ENCODE peak calls at places on chromosomes 11 and 22, in nine cellular contexts. One of them, this sample, is unnamed.

GRCh38 chr22:43400449-43400848 is 11.4 kb upstream of the MPPED1 start:
- DNase-seq in foreskin fibroblast: no peak
- DNase-seq in cardiac muscle cell: no peak
- DNase-seq in nephron progenitor cell: no peak
- DNase-seq in CD4-positive, alpha-beta T cell: no peak
- DNase-seq in brain microvascular endothelial cell: no peak
- DNase-seq in GM10248: no peak
- DNase-seq in cardiac fibroblast: no peak
- DNase-seq in fibroblast of pulmonary artery: no peak
- DNase-seq in this sample: no peak

GRCh38 chr11:2122222-2122906 is 16.8 kb downstream of the IGF2 start:
- DNase-seq in foreskin fibroblast: peak
- DNase-seq in cardiac muscle cell: no peak
- DNase-seq in nephron progenitor cell: no peak
- DNase-seq in CD4-positive, alpha-beta T cell: no peak
- DNase-seq in brain microvascular endothelial cell: peak
- DNase-seq in GM10248: no peak
- DNase-seq in cardiac fibroblast: peak
- DNase-seq in fibroblast of pulmonary artery: peak
- DNase-seq in this sample: no peak

GRCh38 chr11:71342951-71343827 is 90.8 kb upstream of the SHANK2 start:
- DNase-seq in foreskin fibroblast: peak
- DNase-seq in cardiac muscle cell: peak
- DNase-seq in nephron progenitor cell: peak
- DNase-seq in CD4-positive, alpha-beta T cell: no peak
- DNase-seq in brain microvascular endothelial cell: peak
- DNase-seq in GM10248: peak
- DNase-seq in cardiac fibroblast: peak
- DNase-seq in fibroblast of pulmonary artery: peak
- DNase-seq in this sample: no peak

GRCh38 chr11:30586251-30587144 is at the start of gene MPPED2:
- DNase-seq in foreskin fibroblast: no peak
- DNase-seq in cardiac muscle cell: peak
- DNase-seq in nephron progenitor cell: peak
- DNase-seq in CD4-positive, alpha-beta T cell: no peak
- DNase-seq in brain microvascular endothelial cell: no peak
- DNase-seq in GM10248: peak
- DNase-seq in cardiac fibroblast: no peak
- DNase-seq in fibroblast of pulmonary artery: no peak
- DNase-seq in this sample: no peak

GRCh38 chr11:33410086-33410765 is 153.0 kb downstream of the HIPK3 start:
- DNase-seq in foreskin fibroblast: no peak
- DNase-seq in cardiac muscle cell: no peak
- DNase-seq in nephron progenitor cell: no peak
- DNase-seq in CD4-positive, alpha-beta T cell: no peak
- DNase-seq in brain microvascular endothelial cell: no peak
- DNase-seq in GM10248: no peak
- DNase-seq in cardiac fibroblast: no peak
- DNase-seq in fibroblast of pulmonary artery: no peak
- DNase-seq in this sample: no peak

GRCh38 chr11:75275581-75275980 is 35.0 kb downstream of the TPBGL start:
- DNase-seq in foreskin fibroblast: no peak
- DNase-seq in cardiac muscle cell: no peak
- DNase-seq in nephron progenitor cell: no peak
- DNase-seq in CD4-positive, alpha-beta T cell: peak
- DNase-seq in brain microvascular endothelial cell: no peak
- DNase-seq in GM10248: no peak
- DNase-seq in cardiac fibroblast: no peak
- DNase-seq in fibroblast of pulmonary artery: no peak
- DNase-seq in this sample: no peak

GRCh38 chr11:46333129-46333947 is 13.9 kb upstream of the DGKZ start:
- DNase-seq in foreskin fibroblast: peak
- DNase-seq in cardiac muscle cell: no peak
- DNase-seq in nephron progenitor cell: peak
- DNase-seq in CD4-positive, alpha-beta T cell: peak
- DNase-seq in brain microvascular endothelial cell: no peak
- DNase-seq in GM10248: no peak
- DNase-seq in cardiac fibroblast: no peak
- DNase-seq in fibroblast of pulmonary artery: no peak
- DNase-seq in this sample: no peak

GRCh38 chr22:35258144-35258988 is 1.1 kb downstream of the HMGXB4 start:
- DNase-seq in foreskin fibroblast: peak
- DNase-seq in cardiac muscle cell: peak
- DNase-seq in nephron progenitor cell: peak
- DNase-seq in CD4-positive, alpha-beta T cell: no peak
- DNase-seq in brain microvascular endothelial cell: no peak
- DNase-seq in GM10248: no peak
- DNase-seq in cardiac fibroblast: peak
- DNase-seq in fibroblast of pulmonary artery: peak
- DNase-seq in this sample: no peak

GRCh38 chr11:123628936-123629683 is 25.3 kb downstream of the SCN3B start:
- DNase-seq in foreskin fibroblast: peak
- DNase-seq in cardiac muscle cell: no peak
- DNase-seq in nephron progenitor cell: no peak
- DNase-seq in CD4-positive, alpha-beta T cell: no peak
- DNase-seq in brain microvascular endothelial cell: peak
- DNase-seq in GM10248: no peak
- DNase-seq in cardiac fibroblast: peak
- DNase-seq in fibroblast of pulmonary artery: peak
- DNase-seq in this sample: no peak

GRCh38 chr11:75520688-75521087 is 5.1 kb downstream of the GDPD5 start:
- DNase-seq in foreskin fibroblast: no peak
- DNase-seq in cardiac muscle cell: no peak
- DNase-seq in nephron progenitor cell: no peak
- DNase-seq in CD4-positive, alpha-beta T cell: no peak
- DNase-seq in brain microvascular endothelial cell: no peak
- DNase-seq in GM10248: no peak
- DNase-seq in cardiac fibroblast: no peak
- DNase-seq in fibroblast of pulmonary artery: no peak
- DNase-seq in this sample: no peak

GRCh38 chr22:30575011-30575671 is 676 bp upstream of the GAL3ST1 start:
- DNase-seq in foreskin fibroblast: peak
- DNase-seq in cardiac muscle cell: no peak
- DNase-seq in nephron progenitor cell: no peak
- DNase-seq in CD4-positive, alpha-beta T cell: no peak
- DNase-seq in brain microvascular endothelial cell: peak
- DNase-seq in GM10248: no peak
- DNase-seq in cardiac fibroblast: peak
- DNase-seq in fibroblast of pulmonary artery: peak
- DNase-seq in this sample: no peak

GRCh38 chr11:110971110-110971509 is 258.9 kb upstream of the ARHGAP20 start:
- DNase-seq in foreskin fibroblast: peak
- DNase-seq in cardiac muscle cell: no peak
- DNase-seq in nephron progenitor cell: no peak
- DNase-seq in CD4-positive, alpha-beta T cell: no peak
- DNase-seq in brain microvascular endothelial cell: peak
- DNase-seq in GM10248: no peak
- DNase-seq in cardiac fibroblast: peak
- DNase-seq in fibroblast of pulmonary artery: peak
- DNase-seq in this sample: peak

GRCh38 chr11:9397746-9398680 is 13.6 kb downstream of the IPO7 start:
- DNase-seq in foreskin fibroblast: no peak
- DNase-seq in cardiac muscle cell: no peak
- DNase-seq in nephron progenitor cell: no peak
- DNase-seq in CD4-positive, alpha-beta T cell: no peak
- DNase-seq in brain microvascular endothelial cell: no peak
- DNase-seq in GM10248: no peak
- DNase-seq in cardiac fibroblast: no peak
- DNase-seq in fibroblast of pulmonary artery: no peak
- DNase-seq in this sample: no peak

GRCh38 chr11:8097062-8097814 is 16.2 kb downstream of the TUB start:
- DNase-seq in foreskin fibroblast: no peak
- DNase-seq in cardiac muscle cell: no peak
- DNase-seq in nephron progenitor cell: no peak
- DNase-seq in CD4-positive, alpha-beta T cell: no peak
- DNase-seq in brain microvascular endothelial cell: no peak
- DNase-seq in GM10248: no peak
- DNase-seq in cardiac fibroblast: no peak
- DNase-seq in fibroblast of pulmonary artery: no peak
- DNase-seq in this sample: no peak

GRCh38 chr11:104043678-104044239 is 7.3 kb downstream of the DDI1 start:
- DNase-seq in foreskin fibroblast: peak
- DNase-seq in cardiac muscle cell: no peak
- DNase-seq in nephron progenitor cell: no peak
- DNase-seq in CD4-positive, alpha-beta T cell: no peak
- DNase-seq in brain microvascular endothelial cell: peak
- DNase-seq in GM10248: no peak
- DNase-seq in cardiac fibroblast: no peak
- DNase-seq in fibroblast of pulmonary artery: peak
- DNase-seq in this sample: no peak

GRCh38 chr11:3641191-3641590 is 601 bp downstream of the ART5 start:
- DNase-seq in foreskin fibroblast: no peak
- DNase-seq in cardiac muscle cell: no peak
- DNase-seq in nephron progenitor cell: no peak
- DNase-seq in CD4-positive, alpha-beta T cell: no peak
- DNase-seq in brain microvascular endothelial cell: no peak
- DNase-seq in GM10248: no peak
- DNase-seq in cardiac fibroblast: no peak
- DNase-seq in fibroblast of pulmonary artery: no peak
- DNase-seq in this sample: no peak

GRCh38 chr11:45090607-45091006 is 55.8 kb upstream of the PRDM11 start:
- DNase-seq in foreskin fibroblast: no peak
- DNase-seq in cardiac muscle cell: no peak
- DNase-seq in nephron progenitor cell: no peak
- DNase-seq in CD4-positive, alpha-beta T cell: no peak
- DNase-seq in brain microvascular endothelial cell: no peak
- DNase-seq in GM10248: no peak
- DNase-seq in cardiac fibroblast: no peak
- DNase-seq in fibroblast of pulmonary artery: no peak
- DNase-seq in this sample: no peak

GRCh38 chr11:45087761-45088160 is 58.7 kb upstream of the PRDM11 start:
- DNase-seq in foreskin fibroblast: peak
- DNase-seq in cardiac muscle cell: no peak
- DNase-seq in nephron progenitor cell: no peak
- DNase-seq in CD4-positive, alpha-beta T cell: no peak
- DNase-seq in brain microvascular endothelial cell: no peak
- DNase-seq in GM10248: no peak
- DNase-seq in cardiac fibroblast: no peak
- DNase-seq in fibroblast of pulmonary artery: no peak
- DNase-seq in this sample: no peak

GRCh38 chr11:45091563-45092392 is 54.7 kb upstream of the PRDM11 start:
- DNase-seq in foreskin fibroblast: no peak
- DNase-seq in cardiac muscle cell: peak
- DNase-seq in nephron progenitor cell: no peak
- DNase-seq in CD4-positive, alpha-beta T cell: no peak
- DNase-seq in brain microvascular endothelial cell: no peak
- DNase-seq in GM10248: no peak
- DNase-seq in cardiac fibroblast: peak
- DNase-seq in fibroblast of pulmonary artery: peak
- DNase-seq in this sample: no peak

GRCh38 chr11:45089251-45089650 is 57.2 kb upstream of the PRDM11 start:
- DNase-seq in foreskin fibroblast: peak
- DNase-seq in cardiac muscle cell: no peak
- DNase-seq in nephron progenitor cell: no peak
- DNase-seq in CD4-positive, alpha-beta T cell: no peak
- DNase-seq in brain microvascular endothelial cell: peak
- DNase-seq in GM10248: no peak
- DNase-seq in cardiac fibroblast: peak
- DNase-seq in fibroblast of pulmonary artery: peak
- DNase-seq in this sample: peak

GRCh38 chr11:45089845-45090499 is 56.5 kb upstream of the PRDM11 start:
- DNase-seq in foreskin fibroblast: peak
- DNase-seq in cardiac muscle cell: no peak
- DNase-seq in nephron progenitor cell: no peak
- DNase-seq in CD4-positive, alpha-beta T cell: no peak
- DNase-seq in brain microvascular endothelial cell: peak
- DNase-seq in GM10248: no peak
- DNase-seq in cardiac fibroblast: peak
- DNase-seq in fibroblast of pulmonary artery: peak
- DNase-seq in this sample: no peak
- TF ChIP-seq CTCF in foreskin fibroblast: peak
- TF ChIP-seq CTCF in cardiac muscle cell: peak
- TF ChIP-seq CTCF in nephron progenitor cell: no peak
- TF ChIP-seq CTCF in CD4-positive, alpha-beta T cell: no peak
- TF ChIP-seq CTCF in brain microvascular endothelial cell: peak
- TF ChIP-seq CTCF in GM10248: no peak
- TF ChIP-seq CTCF in cardiac fibroblast: peak
- TF ChIP-seq CTCF in fibroblast of pulmonary artery: peak
- TF ChIP-seq CTCF in this sample: peak

GRCh38 chr11:63901660-63902059 is 15.3 kb downstream of the RCOR2 start:
- DNase-seq in foreskin fibroblast: peak
- DNase-seq in cardiac muscle cell: no peak
- DNase-seq in nephron progenitor cell: no peak
- DNase-seq in CD4-positive, alpha-beta T cell: no peak
- DNase-seq in brain microvascular endothelial cell: no peak
- DNase-seq in GM10248: no peak
- DNase-seq in cardiac fibroblast: peak
- DNase-seq in fibroblast of pulmonary artery: peak
- DNase-seq in this sample: no peak
- TF ChIP-seq CTCF in foreskin fibroblast: peak
- TF ChIP-seq CTCF in cardiac muscle cell: peak
- TF ChIP-seq CTCF in nephron progenitor cell: no peak
- TF ChIP-seq CTCF in CD4-positive, alpha-beta T cell: no peak
- TF ChIP-seq CTCF in brain microvascular endothelial cell: peak
- TF ChIP-seq CTCF in GM10248: no peak
- TF ChIP-seq CTCF in cardiac fibroblast: peak
- TF ChIP-seq CTCF in fibroblast of pulmonary artery: peak
- TF ChIP-seq CTCF in this sample: peak

DNA sequence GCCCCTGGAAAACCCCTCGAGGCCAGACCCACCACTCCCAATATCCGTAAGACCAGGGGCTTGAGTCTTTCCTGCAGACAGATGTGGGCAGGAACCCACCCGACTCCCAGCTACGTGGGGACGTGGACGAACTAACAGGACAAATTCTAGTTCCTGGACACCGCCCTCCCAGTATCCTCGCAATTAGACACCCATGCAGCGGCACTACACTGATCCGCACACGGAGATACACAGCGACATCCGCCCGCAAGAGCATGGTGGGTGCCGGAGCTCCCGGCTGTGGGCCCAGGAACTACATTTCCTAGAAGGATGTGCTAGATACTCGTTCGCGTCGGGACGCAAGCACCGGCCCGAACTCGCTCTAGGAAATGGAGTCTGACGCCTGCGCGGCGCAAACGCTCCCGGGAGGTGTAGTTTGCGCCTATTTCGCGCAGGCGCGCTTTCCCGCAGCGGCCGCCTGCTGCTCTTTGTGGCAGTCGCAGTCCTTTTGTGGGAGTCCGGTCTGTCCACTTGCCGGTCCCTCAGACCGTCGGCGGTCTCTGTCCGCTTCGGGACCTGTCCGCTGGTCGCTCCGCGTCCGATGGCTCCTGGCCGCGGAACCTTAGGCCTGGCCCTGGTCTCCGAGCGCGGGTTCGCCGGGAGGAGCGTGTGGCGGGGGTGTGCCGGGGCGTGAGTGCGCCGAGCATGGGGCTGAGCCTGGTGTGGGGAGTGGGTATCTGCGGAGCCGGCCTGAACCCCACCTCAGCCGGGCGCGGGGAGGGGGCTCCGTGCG is at the start of gene ZNF74:
- DNase-seq in foreskin fibroblast: peak
- DNase-seq in cardiac muscle cell: peak
- DNase-seq in nephron progenitor cell: peak
- DNase-seq in CD4-positive, alpha-beta T cell: peak
- DNase-seq in brain microvascular endothelial cell: peak
- DNase-seq in GM10248: peak
- DNase-seq in cardiac fibroblast: peak
- DNase-seq in fibroblast of pulmonary artery: peak
- DNase-seq in this sample: peak
- TF ChIP-seq CTCF in foreskin fibroblast: no peak
- TF ChIP-seq CTCF in cardiac muscle cell: no peak
- TF ChIP-seq CTCF in nephron progenitor cell: no peak
- TF ChIP-seq CTCF in CD4-positive, alpha-beta T cell: no peak
- TF ChIP-seq CTCF in brain microvascular endothelial cell: no peak
- TF ChIP-seq CTCF in GM10248: no peak
- TF ChIP-seq CTCF in cardiac fibroblast: no peak
- TF ChIP-seq CTCF in fibroblast of pulmonary artery: no peak
- TF ChIP-seq CTCF in this sample: no peak

GRCh38 chr11:44738791-44739190 is 12.0 kb downstream of the TSPAN18 start:
- DNase-seq in foreskin fibroblast: no peak
- DNase-seq in cardiac muscle cell: no peak
- DNase-seq in nephron progenitor cell: no peak
- DNase-seq in CD4-positive, alpha-beta T cell: no peak
- DNase-seq in brain microvascular endothelial cell: no peak
- DNase-seq in GM10248: no peak
- DNase-seq in cardiac fibroblast: no peak
- DNase-seq in fibroblast of pulmonary artery: no peak
- DNase-seq in this sample: no peak
- TF ChIP-seq CTCF in foreskin fibroblast: no peak
- TF ChIP-seq CTCF in cardiac muscle cell: no peak
- TF ChIP-seq CTCF in nephron progenitor cell: no peak
- TF ChIP-seq CTCF in CD4-positive, alpha-beta T cell: no peak
- TF ChIP-seq CTCF in brain microvascular endothelial cell: no peak
- TF ChIP-seq CTCF in GM10248: no peak
- TF ChIP-seq CTCF in cardiac fibroblast: no peak
- TF ChIP-seq CTCF in fibroblast of pulmonary artery: no peak
- TF ChIP-seq CTCF in this sample: no peak

This sample was measured in HFF-Myc.